ENCODE peak calls at places on chromosome X, in six cellular contexts. J is IMR-90, V is A549, K is K562, B is HepG2, I is SK-N-SH. S is an unnamed sample.

GRCh38 chrX:25527596-25527995 is 511.8 kb upstream of the ARX start:
- DNase-seq in J (no peak), V (no peak), K (no peak), B (no peak), I (no peak), S (no peak)

GRCh38 chrX:118346258-118347094 is 570 bp downstream of the WDR44 start:
- DNase-seq in J (no peak), V (peak), K (peak), B (peak), I (peak), S (no peak)

GRCh38 chrX:40685352-40685918 is 38.1 kb upstream of the CXorf38 start:
- DNase-seq in J (no peak), V (no peak), K (no peak), B (no peak), I (no peak), S (no peak)

GRCh38 chrX:47200385-47201150 is 6.9 kb downstream of the UBA1 start:
- DNase-seq in J (peak), V (peak), K (peak), B (peak), I (no peak), S (no peak)

GRCh38 chrX:136851526-136851925 is 29.0 kb downstream of the RBMX start:
- DNase-seq in J (no peak), V (no peak), K (no peak), B (no peak), I (no peak), S (no peak)

GRCh38 chrX:11750051-11750450 is 8.0 kb upstream of the MSL3 start:
- DNase-seq in J (no peak), V (no peak), K (no peak), B (no peak), I (no peak), S (no peak)

GRCh38 chrX:33211356-33212254 is at the start of gene DMD:
- DNase-seq in J (peak), V (no peak), K (no peak), B (peak), I (no peak), S (no peak)

GRCh38 chrX:20215565-20215964 is 51.1 kb downstream of the RPS6KA3 start:
- DNase-seq in J (no peak), V (no peak), K (no peak), B (no peak), I (no peak), S (no peak)

DNA sequence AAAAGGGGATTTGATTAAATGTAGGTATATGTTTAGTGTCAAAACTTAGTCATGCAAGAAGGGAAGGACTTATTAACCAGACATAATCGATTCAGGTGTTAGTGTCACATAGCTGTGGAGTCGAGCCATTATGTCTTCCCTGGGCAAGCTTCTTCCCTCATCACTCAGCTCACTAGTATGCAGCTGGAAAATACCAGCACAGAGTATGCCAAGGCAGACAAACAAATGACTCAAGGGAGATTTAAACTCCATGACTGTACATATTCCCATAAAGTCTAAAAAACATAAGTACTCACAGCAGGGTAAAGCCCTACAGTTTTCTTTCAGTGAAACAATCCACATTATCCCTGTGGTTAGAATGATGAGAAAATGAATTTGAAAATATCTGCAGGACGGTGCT is 304.5 kb downstream of the CBLL2 start:
- DNase-seq in J (peak), V (peak), K (no peak), B (no peak), I (no peak), S (no peak)
- H3K4me2 ChIP-seq in J (peak), V (no peak), K (no peak), B (no peak), I (peak), S (no peak)

DNA sequence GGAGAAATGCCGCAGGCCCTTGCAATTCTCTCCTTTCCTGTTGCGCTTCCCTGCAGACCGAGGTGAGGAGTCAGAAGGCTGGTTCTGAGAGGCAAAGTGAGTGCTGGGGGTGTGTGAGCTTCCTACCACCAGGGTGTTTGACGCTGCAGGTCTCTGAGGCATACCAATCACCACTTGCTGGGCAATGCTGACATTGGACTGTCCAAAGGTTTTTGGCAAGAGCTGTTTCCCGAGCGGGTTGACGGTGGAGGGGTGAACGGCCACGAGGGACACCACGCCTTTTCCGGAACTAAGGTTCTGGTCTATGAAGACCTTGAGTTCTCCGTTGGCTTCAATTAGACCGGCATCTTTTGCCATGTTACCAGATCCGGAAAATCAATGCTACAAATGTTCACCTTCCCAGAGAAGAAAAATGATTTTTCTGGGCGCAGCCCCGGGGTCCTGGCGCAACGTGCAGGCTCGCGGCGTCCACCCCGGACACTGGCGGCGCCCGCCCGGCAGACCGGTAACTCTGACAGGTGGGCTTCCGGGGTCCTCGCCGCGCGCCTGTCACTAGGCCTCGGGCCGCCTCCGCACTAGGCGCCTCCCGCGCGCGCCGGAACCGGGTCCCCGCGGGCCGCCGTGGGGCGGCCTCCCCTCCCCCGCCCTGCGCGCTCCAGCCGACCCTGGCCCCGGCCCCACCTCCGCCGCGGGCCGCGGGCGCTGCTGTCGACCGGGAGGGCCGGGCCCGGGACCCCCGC is 44.9 kb upstream of the FAM47C start:
- DNase-seq in J (no peak), V (no peak), K (no peak), B (no peak), I (no peak), S (no peak)
- TF ChIP-seq SMC3 in J (no peak), V (no peak), K (no peak), B (no peak), I (no peak), S (no peak)

GRCh38 chrX:71111141-71111843 is at the start of gene IL2RG:
- DNase-seq in J (no peak), V (no peak), K (peak), B (no peak), I (no peak), S (peak)
- H3K4me2 ChIP-seq in J (no peak), V (no peak), K (peak), B (peak), I (no peak), S (peak)

GRCh38 chrX:54810532-54810931 is 3.0 kb downstream of the MAGED2 start:
- DNase-seq in J (no peak), V (no peak), K (no peak), B (no peak), I (no peak), S (no peak)

GRCh38 chrX:54811301-54811885 is 3.8 kb downstream of the MAGED2 start:
- DNase-seq in J (no peak), V (no peak), K (no peak), B (no peak), I (no peak), S (no peak)

GRCh38 chrX:54808605-54809483 is 1.3 kb downstream of the MAGED2 start:
- DNase-seq in J (peak), V (peak), K (peak), B (peak), I (peak), S (peak)

GRCh38 chrX:54807524-54808108 is at the start of gene MAGED2:
- DNase-seq in J (peak), V (no peak), K (peak), B (no peak), I (peak), S (no peak)

GRCh38 chrX:54808109-54808604 is 612 bp downstream of the MAGED2 start:
- DNase-seq in J (no peak), V (peak), K (peak), B (peak), I (peak), S (no peak)
- TF ChIP-seq SMC3 in J (no peak), V (no peak), K (no peak), B (no peak), I (no peak), S (no peak)

GRCh38 chrX:69543572-69543971 is 39.4 kb downstream of the NALF2 start:
- DNase-seq in J (no peak), V (no peak), K (no peak), B (no peak), I (peak), S (no peak)

GRCh38 chrX:69541959-69542358 is 37.8 kb downstream of the NALF2 start:
- DNase-seq in J (no peak), V (no peak), K (no peak), B (no peak), I (no peak), S (no peak)

GRCh38 chrX:69539437-69539836 is 35.3 kb downstream of the NALF2 start:
- DNase-seq in J (no peak), V (no peak), K (no peak), B (no peak), I (no peak), S (no peak)

GRCh38 chrX:69535661-69536060 is 31.5 kb downstream of the NALF2 start:
- DNase-seq in J (no peak), V (no peak), K (no peak), B (no peak), I (no peak), S (no peak)

GRCh38 chrX:69538321-69538876 is 34.3 kb downstream of the NALF2 start:
- DNase-seq in J (peak), V (peak), K (peak), B (peak), I (peak), S (no peak)
- H3K4me2 ChIP-seq in J (no peak), V (peak), K (peak), B (peak), I (no peak), S (no peak)

GRCh38 chrX:139932077-139932900 is 564 bp downstream of the ATP11C start:
- DNase-seq in J (peak), V (peak), K (peak), B (no peak), I (peak), S (no peak)
- TF ChIP-seq SMC3 in J (no peak), V (no peak), K (no peak), B (no peak), I (no peak), S (no peak)

DNA sequence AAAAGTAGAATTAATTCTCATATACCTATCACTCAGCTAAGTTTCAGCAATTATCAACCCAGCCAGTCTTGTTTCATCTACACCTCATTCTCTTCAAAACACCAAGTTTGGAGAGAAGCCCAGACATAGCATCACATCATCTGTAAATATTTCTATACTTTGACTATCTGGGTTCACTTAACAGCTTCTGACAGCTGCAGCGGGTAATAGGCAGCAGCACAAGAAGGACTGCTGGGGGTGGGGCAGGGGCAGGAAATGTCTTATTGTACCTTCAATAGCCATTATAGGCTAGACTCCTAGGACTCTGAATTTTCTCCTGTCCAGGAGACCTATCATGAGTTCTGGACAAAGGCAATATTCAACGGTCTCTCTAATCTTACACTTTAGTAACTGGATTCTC is 54.1 kb downstream of the PHF8 start:
- DNase-seq in J (peak), V (no peak), K (no peak), B (no peak), I (no peak), S (no peak)
- H3K4me2 ChIP-seq in J (no peak), V (no peak), K (no peak), B (no peak), I (no peak), S (no peak)

DNA sequence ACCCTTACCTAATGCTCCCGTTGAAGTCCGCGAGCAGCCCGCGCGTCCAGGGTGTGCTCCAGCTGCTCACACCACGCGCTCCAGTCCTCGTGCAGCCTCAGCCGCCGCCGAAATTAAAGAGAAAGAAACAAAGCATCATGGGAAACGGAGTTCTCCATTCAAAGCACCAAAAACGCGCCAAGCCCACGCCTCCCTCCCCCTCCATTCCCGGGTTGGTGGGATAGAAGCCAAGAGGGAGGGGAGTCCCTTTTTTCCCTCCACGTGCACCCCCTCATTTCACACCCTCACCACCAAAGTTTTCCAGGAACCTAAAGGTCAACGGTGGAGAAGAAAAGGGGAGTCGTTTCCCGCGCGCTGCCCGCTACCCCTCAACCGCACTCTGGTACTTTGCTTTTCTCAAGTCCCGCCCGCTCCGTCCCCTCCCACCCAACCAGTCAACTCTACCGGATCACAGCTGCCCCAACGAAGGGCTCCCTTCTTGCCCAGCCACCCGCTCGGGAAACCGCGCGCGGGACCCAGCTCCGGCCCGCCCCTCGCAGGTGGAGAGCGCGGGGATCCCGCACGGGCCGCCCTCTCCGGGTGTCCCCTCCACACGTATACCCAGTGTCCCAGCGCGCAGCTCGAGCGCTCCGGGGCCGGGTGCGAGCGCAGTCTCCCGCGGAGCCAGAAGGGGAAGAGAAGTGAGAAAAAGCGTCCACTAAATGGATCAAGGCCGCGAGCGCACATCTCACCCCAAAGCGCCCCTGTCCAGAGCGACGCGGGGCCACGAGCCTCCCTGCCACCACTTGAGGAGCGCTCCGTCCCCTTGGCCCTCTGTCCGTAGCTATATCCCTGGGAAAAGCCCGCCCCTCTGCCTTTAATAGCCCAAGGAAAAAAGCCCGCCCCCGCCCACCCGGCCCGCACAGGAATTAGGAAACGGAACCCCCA is 65.1 kb upstream of the CCDC160 start:
- DNase-seq in J (no peak), V (no peak), K (no peak), B (no peak), I (peak), S (no peak)
- TF ChIP-seq SMC3 in J (no peak), V (no peak), K (no peak), B (no peak), I (no peak), S (no peak)

GRCh38 chrX:15206306-15206705 is 63.6 kb downstream of the ASB9 start:
- DNase-seq in J (no peak), V (no peak), K (no peak), B (no peak), I (no peak), S (no peak)

GRCh38 chrX:15204130-15204751 is 65.6 kb downstream of the ASB9 start:
- DNase-seq in J (no peak), V (no peak), K (no peak), B (no peak), I (no peak), S (peak)

GRCh38 chrX:15207384-15207783 is 62.5 kb downstream of the ASB9 start:
- DNase-seq in J (no peak), V (no peak), K (no peak), B (no peak), I (no peak), S (no peak)

GRCh38 chrX:15203694-15204093 is 66.2 kb downstream of the ASB9 start:
- DNase-seq in J (no peak), V (no peak), K (no peak), B (no peak), I (no peak), S (no peak)

DNA sequence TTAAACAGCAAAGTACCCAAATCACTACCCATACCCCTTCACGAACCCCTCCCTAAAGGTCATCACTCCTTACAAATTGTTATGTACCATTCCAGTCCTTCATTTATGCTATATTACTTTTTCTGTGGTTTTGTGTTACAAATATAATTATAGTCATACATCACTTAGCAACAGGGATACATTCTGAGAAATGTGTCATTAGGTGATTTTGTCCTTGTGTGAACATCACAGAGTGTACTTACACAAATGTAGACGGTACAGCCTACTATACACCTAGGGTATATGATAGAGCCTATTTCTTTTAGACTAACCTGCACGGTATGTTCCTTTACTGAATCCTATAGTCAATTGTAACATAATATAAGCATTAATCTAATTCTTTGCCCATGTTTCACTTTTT is 61.9 kb downstream of the ASB9 start:
- DNase-seq in J (no peak), V (no peak), K (no peak), B (no peak), I (no peak), S (no peak)
- H3K4me2 ChIP-seq in J (no peak), V (no peak), K (no peak), B (no peak), I (no peak), S (no peak)